ENCODE peak calls at places on chromosomes 6 and 20, in four cellular contexts. U, Q, G and V are unnamed samples.

GRCh38 chr6:6659600-6660327 is 71.2 kb downstream of the LY86 start:
- DNase-seq in U (no peak), Q (peak), G (no peak), V (no peak)

GRCh38 chr20:57080796-57081195 is 185.6 kb downstream of the BMP7 start:
- DNase-seq in U (peak), Q (no peak), G (peak), V (no peak)

GRCh38 chr6:43575105-43575771 is 600 bp downstream of the XPO5 start:
- DNase-seq in U (peak), Q (peak), G (no peak), V (no peak)

GRCh38 chr20:4961746-4962145 is 39.6 kb downstream of the SLC23A2 start:
- DNase-seq in U (peak), Q (no peak), G (peak), V (no peak)

GRCh38 chr6:170026272-170027110 is 264.4 kb downstream of the DLL1 start:
- DNase-seq in U (no peak), Q (no peak), G (no peak), V (peak)

GRCh38 chr6:157376706-157377230 is 4.2 kb upstream of the ZDHHC14 start:
- DNase-seq in U (no peak), Q (no peak), G (no peak), V (no peak)

GRCh38 chr20:56986931-56987720 is 279.3 kb downstream of the BMP7 start:
- DNase-seq in U (no peak), Q (no peak), G (peak), V (no peak)

GRCh38 chr6:142693446-142693845 is 251.5 kb downstream of the HIVEP2 start:
- DNase-seq in U (peak), Q (no peak), G (peak), V (no peak)

GRCh38 chr6:71383476-71383875 is 94.9 kb downstream of the OGFRL1 start:
- DNase-seq in U (no peak), Q (no peak), G (no peak), V (no peak)

GRCh38 chr20:35302421-35303335 is 10.5 kb upstream of the FAM83C start:
- DNase-seq in U (peak), Q (no peak), G (peak), V (no peak)

GRCh38 chr6:70390067-70390466 is 23.2 kb upstream of the FAM135A start:
- DNase-seq in U (no peak), Q (no peak), G (no peak), V (no peak)

GRCh38 chr20:51442602-51443001 is 99.9 kb downstream of the NFATC2 start:
- DNase-seq in U (no peak), Q (no peak), G (no peak), V (no peak)

GRCh38 chr20:51656726-51657260 is 111.4 kb downstream of the ATP9A start:
- DNase-seq in U (no peak), Q (no peak), G (no peak), V (no peak)

GRCh38 chr6:145278163-145278807 is 457.0 kb downstream of the EPM2A start:
- DNase-seq in U (peak), Q (no peak), G (no peak), V (no peak)

GRCh38 chr6:159038914-159039884 is 5.6 kb downstream of the TAGAP start:
- DNase-seq in U (peak), Q (no peak), G (no peak), V (no peak)

GRCh38 chr20:46746972-46747371 is 37.5 kb downstream of the SLC2A10 start:
- DNase-seq in U (peak), Q (no peak), G (peak), V (no peak)

GRCh38 chr6:78989191-78989590 is 88.9 kb downstream of the PHIP start:
- DNase-seq in U (no peak), Q (no peak), G (no peak), V (no peak)

GRCh38 chr20:31542201-31542842 is 28.1 kb downstream of the HM13 start:
- DNase-seq in U (peak), Q (no peak), G (no peak), V (no peak)

GRCh38 chr20:48295966-48296421 is 510.7 kb upstream of the SULF2 start:
- DNase-seq in U (peak), Q (no peak), G (peak), V (no peak)

GRCh38 chr20:56458227-56458821 is 10.1 kb upstream of the RTF2 start:
- DNase-seq in U (no peak), Q (no peak), G (no peak), V (no peak)

GRCh38 chr20:61023612-61024011 is 228.4 kb upstream of the CDH4 start:
- DNase-seq in U (no peak), Q (no peak), G (no peak), V (no peak)

GRCh38 chr20:53692465-53693067 is 98.9 kb upstream of the ZNF217 start:
- DNase-seq in U (peak), Q (peak), G (peak), V (no peak)

GRCh38 chr6:42136508-42137191 is 5.8 kb downstream of the C6orf132 start:
- DNase-seq in U (peak), Q (no peak), G (peak), V (no peak)

GRCh38 chr6:123519191-123519510 is 117.6 kb downstream of the TRDN start:
- DNase-seq in U (no peak), Q (no peak), G (no peak), V (peak)

GRCh38 chr6:143451531-143451930 is 926 bp downstream of the PEX3 start:
- DNase-seq in U (no peak), Q (no peak), G (no peak), V (no peak)

GRCh38 chr6:136085370-136086115 is 164.6 kb downstream of the MTFR2 start:
- DNase-seq in U (peak), Q (no peak), G (no peak), V (no peak)

GRCh38 chr20:9392892-9393857 is 121.2 kb upstream of the LAMP5 start:
- DNase-seq in U (peak), Q (peak), G (peak), V (no peak)
- TF ChIP-seq CTCF in U (peak), Q (no peak), G (peak), V (peak)

GRCh38 chr6:16452348-16452747 is 214.0 kb downstream of the GMPR start:
- DNase-seq in U (no peak), Q (no peak), G (no peak), V (no peak)
- H3K4me3 ChIP-seq in U (no peak), Q (no peak), G (no peak), V (no peak)

GRCh38 chr6:14704383-14705271 is 541.2 kb upstream of the JARID2 start:
- DNase-seq in U (no peak), Q (no peak), G (no peak), V (no peak)

GRCh38 chr6:14705841-14706377 is 540.0 kb upstream of the JARID2 start:
- DNase-seq in U (no peak), Q (no peak), G (no peak), V (no peak)

GRCh38 chr6:14702678-14703077 is 543.2 kb upstream of the JARID2 start:
- DNase-seq in U (no peak), Q (no peak), G (no peak), V (no peak)

GRCh38 chr6:14706378-14706929 is 539.4 kb upstream of the JARID2 start:
- DNase-seq in U (peak), Q (no peak), G (peak), V (no peak)

GRCh38 chr6:14703586-14703985 is 542.3 kb upstream of the JARID2 start:
- DNase-seq in U (peak), Q (no peak), G (peak), V (no peak)
- TF ChIP-seq CTCF in U (no peak), Q (no peak), G (no peak), V (no peak)

DNA sequence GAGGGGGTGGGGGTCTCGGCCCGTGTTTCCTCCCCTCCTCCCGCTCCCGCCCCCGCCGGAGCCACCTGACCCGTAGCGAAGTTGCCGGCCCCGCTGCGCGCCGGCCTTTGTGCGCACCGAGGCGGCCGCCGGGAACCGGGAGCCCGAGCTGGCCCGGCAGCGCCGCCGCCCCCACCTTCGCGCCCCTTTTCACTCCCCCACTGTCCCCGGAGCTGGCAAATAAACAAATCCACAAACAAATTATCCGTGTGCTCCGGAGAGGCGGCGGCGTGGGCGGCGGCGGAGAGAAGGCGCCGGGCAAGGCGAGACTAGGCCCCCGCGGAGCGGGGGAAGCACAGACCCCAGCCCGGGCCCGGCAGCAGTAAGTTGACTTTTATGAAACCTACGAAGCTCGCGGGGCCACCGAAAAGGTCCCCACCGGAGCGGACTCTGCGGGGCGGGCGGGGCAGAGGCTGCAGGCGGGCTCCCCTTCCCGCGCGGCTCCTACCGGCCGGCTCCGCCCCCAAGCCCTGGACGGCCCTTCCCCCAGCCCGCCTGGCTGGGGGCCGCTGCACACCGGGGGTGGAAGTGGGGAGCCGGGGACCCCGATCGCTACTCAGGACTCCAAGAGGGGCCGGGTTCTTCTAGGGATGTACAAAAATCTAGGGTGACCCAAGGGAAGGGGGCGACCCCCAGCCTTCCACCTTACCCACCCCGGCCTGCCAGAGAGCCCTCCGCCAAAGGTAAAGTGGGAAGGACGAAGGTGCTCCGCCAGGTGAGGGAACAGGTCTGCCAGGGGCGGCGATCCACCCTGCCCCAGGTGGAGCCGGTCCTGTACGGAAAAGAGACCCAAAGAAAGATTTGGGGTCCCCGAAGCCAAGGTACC is 40.7 kb downstream of the YTHDF1 start:
- DNase-seq in U (no peak), Q (no peak), G (no peak), V (no peak)
- H3K4me3 ChIP-seq in U (no peak), Q (no peak), G (no peak), V (peak)

GRCh38 chr6:108559884-108560462 is 744 bp upstream of the FOXO3 start:
- DNase-seq in U (peak), Q (peak), G (peak), V (peak)

GRCh38 chr6:108562503-108562993 is 1.8 kb downstream of the FOXO3 start:
- DNase-seq in U (peak), Q (peak), G (peak), V (peak)

GRCh38 chr6:108559097-108559883 is 1.4 kb upstream of the FOXO3 start:
- DNase-seq in U (peak), Q (peak), G (peak), V (peak)

GRCh38 chr6:108561742-108562502 is 1.2 kb downstream of the FOXO3 start:
- DNase-seq in U (peak), Q (no peak), G (no peak), V (no peak)

GRCh38 chr6:108560463-108561308 is at the start of gene FOXO3:
- DNase-seq in U (peak), Q (peak), G (peak), V (peak)
- TF ChIP-seq CTCF in U (no peak), Q (no peak), G (peak), V (no peak)

DNA sequence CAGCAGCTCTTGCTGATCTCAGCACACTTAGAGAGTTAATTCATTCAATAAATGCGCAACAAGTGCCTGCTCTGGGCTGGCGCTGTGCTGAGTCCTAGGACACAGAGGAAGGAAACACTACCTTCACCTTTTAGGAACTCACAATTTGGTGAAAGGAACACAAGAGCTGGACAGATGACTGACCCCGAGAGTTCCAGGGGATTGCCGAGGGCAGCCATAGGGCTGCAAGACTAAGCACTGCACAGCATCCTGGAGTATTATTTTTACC is 2.6 kb downstream of the FANCE start:
- DNase-seq in U (no peak), Q (no peak), G (no peak), V (no peak)
- H3K4me3 ChIP-seq in U (no peak), Q (no peak), G (no peak), V (no peak)

GRCh38 chr6:120147218-120147871 is 797.8 kb upstream of the MAN1A1 start:
- DNase-seq in U (no peak), Q (no peak), G (no peak), V (no peak)
- TF ChIP-seq CTCF in U (no peak), Q (no peak), G (no peak), V (no peak)

GRCh38 chr20:44601801-44602204 is 19.4 kb downstream of the PKIG start:
- DNase-seq in U (peak), Q (peak), G (no peak), V (peak)
- H3K4me3 ChIP-seq in U (no peak), Q (no peak), G (no peak), V (peak)